ENCODE peak calls at places on chromosomes 3 and 15, in nine cellular contexts. A is heart right ventricle, C is brain microvascular endothelial cell, G is heart left ventricle, D is left ventricle myocardium inferior, J is vagina, Y is iPS DF 6.9, B is gastrocnemius medialis, R is epithelial cell of prostate. T is an unnamed sample.

GRCh38 chr3:112463250-112463649 is 36.0 kb downstream of the BTLA start:
- DNase-seq in J (no peak), C (no peak), D (no peak), Y (no peak), A (no peak), B (no peak), R (no peak), G (no peak), T (no peak)

GRCh38 chr3:191239439-191240035 is 40.5 kb downstream of the OSTN start:
- DNase-seq in A (no peak), D (no peak), Y (no peak), R (no peak), B (no peak), G (no peak), C (no peak), J (no peak), T (no peak)

GRCh38 chr3:23671901-23672589 is 133.7 kb upstream of the UBE2E1 start:
- DNase-seq in A (no peak), C (no peak), R (no peak), J (no peak), Y (no peak), B (no peak), D (no peak), G (peak), T (peak)

GRCh38 chr15:32746116-32746857 is 28.5 kb downstream of the GREM1 start:
- DNase-seq in G (no peak), J (no peak), B (no peak), A (no peak), C (no peak), R (no peak), Y (no peak), D (no peak), T (no peak)

GRCh38 chr3:112810561-112810960 is 36.1 kb downstream of the CD200R1L start:
- DNase-seq in G (no peak), R (no peak), B (no peak), Y (no peak), J (no peak), C (no peak), A (no peak), D (no peak), T (no peak)

GRCh38 chr3:115947325-115947724 is 324.0 kb downstream of the GAP43 start:
- DNase-seq in C (no peak), G (no peak), Y (no peak), R (no peak), D (no peak), J (no peak), A (no peak), B (no peak), T (no peak)

GRCh38 chr15:35705885-35706590 is 160.1 kb upstream of the DPH6 start:
- DNase-seq in C (peak), R (no peak), G (peak), Y (no peak), J (no peak), B (peak), A (peak), D (peak), T (no peak)

GRCh38 chr15:87672309-87672897 is 584.1 kb downstream of the NTRK3 start:
- DNase-seq in D (peak), R (no peak), Y (peak), G (no peak), J (no peak), A (peak), B (no peak), C (peak), T (peak)

GRCh38 chr3:13020159-13020558 is 53.1 kb downstream of the IQSEC1 start:
- DNase-seq in D (no peak), B (no peak), Y (no peak), R (no peak), J (no peak), A (no peak), C (no peak), G (no peak), T (no peak)

GRCh38 chr15:41928637-41929620 is 35.1 kb upstream of the SPTBN5 start:
- DNase-seq in B (peak), G (peak), J (no peak), D (peak), R (no peak), Y (no peak), C (no peak), A (peak), T (no peak)

GRCh38 chr15:101445562-101446526 is 43.7 kb downstream of the PCSK6 start:
- DNase-seq in C (peak), R (peak), G (peak), J (no peak), B (peak), D (peak), Y (no peak), A (peak), T (peak)

GRCh38 chr15:29278436-29279099 is 8.9 kb upstream of the NSMCE3 start:
- DNase-seq in C (peak), Y (no peak), A (no peak), J (no peak), B (no peak), G (no peak), D (no peak), R (peak), T (peak)

GRCh38 chr3:177286034-177286433 is 88.8 kb upstream of the TBL1XR1 start:
- DNase-seq in Y (no peak), G (no peak), B (no peak), D (no peak), J (no peak), A (no peak), C (no peak), R (peak), T (peak)

GRCh38 chr15:94287794-94288246 is 56.5 kb downstream of the MCTP2 start:
- DNase-seq in A (no peak), Y (no peak), G (no peak), J (no peak), D (no peak), C (no peak), B (no peak), R (no peak), T (no peak)

GRCh38 chr15:85024003-85024402 is 42.3 kb downstream of the PDE8A start:
- DNase-seq in C (no peak), Y (no peak), D (no peak), J (no peak), R (no peak), A (no peak), G (no peak), B (no peak), T (no peak)

GRCh38 chr3:64977308-64978100 is 289.7 kb upstream of the ADAMTS9 start:
- DNase-seq in J (no peak), C (peak), D (no peak), R (peak), B (no peak), Y (no peak), G (no peak), A (no peak), T (peak)

GRCh38 chr3:180690061-180690460 is 10.8 kb upstream of the CCDC39 start:
- DNase-seq in B (no peak), J (no peak), D (no peak), A (no peak), C (no peak), R (no peak), G (no peak), Y (no peak), T (no peak)

GRCh38 chr15:69469467-69470191 is 17.0 kb downstream of the RPLP1 start:
- DNase-seq in A (no peak), Y (no peak), B (no peak), J (no peak), R (no peak), C (peak), G (no peak), D (no peak), T (peak)

GRCh38 chr15:99441871-99442267 is 123.9 kb upstream of the MEF2A start:
- DNase-seq in A (peak), C (no peak), R (no peak), D (no peak), G (no peak), Y (no peak), B (no peak), J (no peak), T (no peak)

GRCh38 chr3:186025161-186025560 is 83.7 kb downstream of the ETV5 start:
- DNase-seq in G (no peak), R (no peak), J (no peak), C (peak), Y (no peak), D (no peak), A (no peak), B (no peak), T (no peak)

GRCh38 chr3:164144824-164145223 is 933.5 kb downstream of the SI start:
- DNase-seq in B (no peak), D (no peak), G (no peak), R (no peak), A (no peak), C (no peak), J (no peak), Y (no peak), T (no peak)

GRCh38 chr3:104909721-104910120 is 457.0 kb upstream of the ALCAM start:
- DNase-seq in R (no peak), Y (no peak), D (no peak), A (no peak), B (no peak), G (no peak), C (peak), J (no peak), T (no peak)

GRCh38 chr3:13346481-13347389 is 73.4 kb downstream of the NUP210 start:
- DNase-seq in C (no peak), A (peak), J (no peak), D (peak), B (peak), Y (no peak), G (peak), R (no peak), T (peak)

GRCh38 chr15:90478981-90479481 is 50.7 kb upstream of the CRTC3 start:
- DNase-seq in D (no peak), J (no peak), R (peak), B (no peak), G (no peak), Y (no peak), C (no peak), A (no peak), T (no peak)

GRCh38 chr3:163019260-163019659 is 1522.7 kb downstream of the OTOL1 start:
- DNase-seq in B (no peak), C (no peak), J (no peak), Y (no peak), G (no peak), D (no peak), R (no peak), A (no peak), T (no peak)

GRCh38 chr3:179136195-179136594 is 12.0 kb upstream of the PIK3CA start:
- DNase-seq in A (no peak), D (no peak), B (no peak), J (no peak), R (no peak), G (no peak), Y (no peak), C (no peak), T (no peak)

GRCh38 chr15:73972984-73973682 is 19.0 kb downstream of the STOML1 start:
- DNase-seq in J (no peak), A (peak), R (no peak), Y (no peak), G (peak), D (peak), C (peak), B (peak), T (peak)

GRCh38 chr3:78846688-78847087 is 921.1 kb downstream of the ROBO1 start:
- DNase-seq in R (no peak), Y (no peak), A (no peak), B (no peak), C (peak), D (no peak), J (no peak), G (no peak), T (no peak)

GRCh38 chr3:134445631-134446030 is 40.2 kb downstream of the ANAPC13 start:
- DNase-seq in C (peak), J (no peak), D (no peak), A (peak), B (peak), G (peak), Y (no peak), R (no peak), T (no peak)

GRCh38 chr3:185851046-185851445 is 26.2 kb upstream of the IGF2BP2 start:
- DNase-seq in B (no peak), D (no peak), R (no peak), A (no peak), C (no peak), J (no peak), G (no peak), Y (no peak), T (no peak)

GRCh38 chr3:189712906-189713483 is 81.8 kb downstream of the TP63 start:
- DNase-seq in R (no peak), A (no peak), D (no peak), J (no peak), B (no peak), C (no peak), Y (no peak), G (no peak), T (no peak)

GRCh38 chr3:189720746-189721426 is 89.7 kb downstream of the TP63 start:
- DNase-seq in A (no peak), R (no peak), C (no peak), J (no peak), Y (no peak), B (no peak), G (no peak), D (no peak), T (no peak)

GRCh38 chr3:189718215-189718614 is 87.0 kb downstream of the TP63 start:
- DNase-seq in J (no peak), A (no peak), G (no peak), R (no peak), C (no peak), Y (no peak), B (no peak), D (no peak), T (no peak)

GRCh38 chr3:189710620-189711388 is 79.6 kb downstream of the TP63 start:
- DNase-seq in R (peak), B (peak), C (peak), D (no peak), G (peak), A (peak), J (no peak), Y (no peak), T (peak)

GRCh38 chr3:189714991-189715961 is 84.1 kb downstream of the TP63 start:
- DNase-seq in G (no peak), A (no peak), Y (no peak), R (no peak), J (no peak), B (no peak), D (no peak), C (peak), T (no peak)
- H3K27ac ChIP-seq in G (no peak), A (no peak), Y (no peak), R (no peak), J (no peak), B (no peak), D (no peak), C (peak), T (no peak)

GRCh38 chr3:196778755-196779154 is 39.1 kb downstream of the PAK2 start:
- DNase-seq in G (no peak), R (peak), Y (no peak), A (no peak), D (no peak), B (no peak), J (no peak), C (peak), T (no peak)
- H3K27ac ChIP-seq in G (no peak), R (peak), Y (no peak), A (no peak), D (no peak), B (peak), J (no peak), C (peak), T (no peak)

GRCh38 chr15:75654201-75654907 is 6.6 kb downstream of the SNX33 start:
- DNase-seq in Y (no peak), G (no peak), C (no peak), J (no peak), D (no peak), R (no peak), B (no peak), A (no peak), T (no peak)

GRCh38 chr15:75651810-75652543 is 4.3 kb downstream of the SNX33 start:
- DNase-seq in G (no peak), A (no peak), D (no peak), R (no peak), B (no peak), J (no peak), C (no peak), Y (no peak), T (no peak)

GRCh38 chr15:75650908-75651809 is 3.4 kb downstream of the SNX33 start:
- DNase-seq in G (peak), D (peak), J (no peak), C (no peak), R (no peak), A (peak), B (no peak), Y (no peak), T (no peak)

GRCh38 chr15:75655911-75656310 is 8.2 kb downstream of the SNX33 start:
- DNase-seq in R (no peak), C (no peak), D (no peak), A (no peak), J (no peak), Y (no peak), G (no peak), B (no peak), T (no peak)

DNA sequence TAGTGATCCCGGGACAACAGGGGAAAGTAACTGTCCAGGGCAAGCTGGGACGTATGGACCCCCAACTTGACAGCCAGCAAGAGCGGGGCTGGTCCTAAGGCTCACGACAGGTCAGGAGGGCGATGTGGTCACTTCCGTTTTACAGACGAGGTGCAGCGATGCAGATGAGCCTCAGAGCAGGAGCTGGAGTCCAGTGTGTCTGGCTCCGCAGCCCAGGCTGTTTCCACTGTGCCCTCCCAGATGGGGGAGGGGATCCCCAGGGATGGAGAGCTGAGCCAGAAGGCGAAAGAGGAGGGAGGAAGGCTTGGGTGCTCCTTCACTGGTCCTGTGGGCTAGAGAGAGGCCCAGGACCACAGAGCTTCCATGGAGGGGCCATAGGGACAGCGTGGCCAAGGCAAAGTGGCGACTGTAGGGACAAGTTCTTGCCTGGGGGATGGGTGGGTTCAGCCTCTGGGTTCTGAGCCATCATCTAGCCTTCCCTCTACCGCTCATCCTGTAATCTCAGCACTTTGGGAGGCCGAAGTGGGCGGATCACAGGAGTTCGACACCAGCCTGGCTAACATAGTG is 5.7 kb downstream of the SNX33 start:
- DNase-seq in Y (no peak), C (no peak), R (no peak), D (no peak), A (no peak), G (no peak), J (no peak), B (no peak), T (no peak)
- H3K27ac ChIP-seq in Y (no peak), C (no peak), R (no peak), D (peak), A (peak), G (peak), J (peak), B (peak), T (peak)

GRCh38 chr3:4984511-4984864 is 5.3 kb downstream of the BHLHE40 start:
- DNase-seq in B (no peak), A (no peak), C (no peak), J (no peak), Y (no peak), G (no peak), D (no peak), R (no peak), T (no peak)
- H3K27ac ChIP-seq in B (peak), A (peak), C (peak), J (peak), Y (no peak), G (peak), D (peak), R (peak), T (peak)

GRCh38 chr3:37906734-37907282 is 45.1 kb downstream of the CTDSPL start:
- DNase-seq in C (no peak), D (no peak), J (no peak), Y (no peak), G (no peak), R (no peak), B (no peak), A (no peak), T (no peak)

GRCh38 chr3:37909067-37909911 is 47.6 kb downstream of the CTDSPL start:
- DNase-seq in A (no peak), B (no peak), G (no peak), J (no peak), C (peak), Y (no peak), R (no peak), D (no peak), T (no peak)

GRCh38 chr3:37905987-37906674 is 44.5 kb downstream of the CTDSPL start:
- DNase-seq in C (peak), Y (no peak), R (no peak), A (no peak), D (no peak), B (peak), J (no peak), G (peak), T (no peak)

GRCh38 chr3:37907906-37908305 is 46.2 kb downstream of the CTDSPL start:
- DNase-seq in A (no peak), C (no peak), J (no peak), B (no peak), R (no peak), G (no peak), D (no peak), Y (no peak), T (no peak)

GRCh38 chr3:37907371-37907770 is 45.7 kb downstream of the CTDSPL start:
- DNase-seq in A (no peak), C (no peak), G (no peak), Y (no peak), R (no peak), D (no peak), B (no peak), J (no peak), T (no peak)
- H3K27ac ChIP-seq in A (no peak), C (no peak), G (peak), Y (no peak), R (no peak), D (no peak), B (no peak), J (no peak), T (no peak)

GRCh38 chr15:75037685-75038084 is 14.3 kb downstream of the PPCDC start:
- DNase-seq in R (no peak), B (no peak), C (peak), A (no peak), Y (no peak), G (no peak), D (no peak), J (no peak), T (no peak)
- H3K27ac ChIP-seq in R (peak), B (no peak), C (no peak), A (peak), Y (no peak), G (no peak), D (no peak), J (no peak), T (no peak)

GRCh38 chr3:194446172-194446571 is 40.6 kb downstream of the ATP13A3 start:
- DNase-seq in A (no peak), C (no peak), J (no peak), D (no peak), B (no peak), G (no peak), R (no peak), Y (no peak), T (no peak)
- H3K27ac ChIP-seq in A (no peak), C (no peak), J (no peak), D (no peak), B (no peak), G (no peak), R (no peak), Y (no peak), T (no peak)

GRCh38 chr15:78341057-78341763 is 1.1 kb downstream of the CRABP1 start:
- DNase-seq in Y (no peak), C (no peak), B (no peak), A (no peak), D (no peak), G (no peak), J (no peak), R (no peak), T (no peak)

GRCh38 chr15:78343431-78343830 is 3.3 kb downstream of the CRABP1 start:
- DNase-seq in R (no peak), B (no peak), G (no peak), D (no peak), A (no peak), C (no peak), J (no peak), Y (no peak), T (no peak)

GRCh38 chr15:78350058-78350457 is 9.9 kb downstream of the CRABP1 start:
- DNase-seq in C (no peak), G (no peak), D (no peak), A (no peak), Y (no peak), J (no peak), R (no peak), B (no peak), T (no peak)

GRCh38 chr15:78347586-78348543 is 7.7 kb downstream of the CRABP1 start:
- DNase-seq in R (no peak), Y (no peak), B (no peak), A (no peak), C (no peak), J (no peak), D (no peak), G (no peak), T (no peak)

DNA sequence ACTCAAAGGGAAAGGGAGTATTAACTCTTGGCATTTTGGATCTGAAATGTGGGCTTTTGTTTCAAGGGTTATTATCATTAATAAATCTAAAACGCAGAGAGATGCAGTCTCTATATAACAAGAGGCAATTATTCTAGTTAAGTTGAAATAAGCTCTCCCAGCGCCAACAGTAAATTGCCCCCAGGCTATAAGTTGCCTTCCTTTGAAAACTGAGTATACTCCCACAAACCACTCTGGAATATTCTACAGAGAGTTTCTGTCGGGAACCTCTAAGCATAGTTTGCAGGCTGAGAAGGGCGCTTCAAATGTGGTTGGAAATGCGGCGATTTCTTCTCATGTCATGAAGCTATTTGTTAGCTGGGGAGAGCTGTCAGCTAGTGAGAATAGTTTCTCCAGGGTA is 5.6 kb downstream of the CRABP1 start:
- DNase-seq in R (no peak), C (no peak), G (no peak), B (no peak), Y (no peak), D (no peak), J (no peak), A (no peak), T (no peak)
- H3K27ac ChIP-seq in R (no peak), C (no peak), G (no peak), B (no peak), Y (no peak), D (no peak), J (no peak), A (no peak), T (no peak)

T was measured in RWPE1.